ENCODE peak calls at places on chromosomes 2 and 18, in four cellular contexts. C, K, Q and Z are unnamed samples.

GRCh38 chr2:23659773-23660172 is 267.1 kb downstream of the ATAD2B start:
- DNase-seq in C (no peak), K (no peak), Q (no peak), Z (no peak)

GRCh38 chr18:79963658-79964329 is 649 bp upstream of the HSBP1L1 start:
- DNase-seq in C (no peak), K (no peak), Q (no peak), Z (no peak)

GRCh38 chr2:221572821-221573429 is 821 bp upstream of the EPHA4 start:
- DNase-seq in C (no peak), K (no peak), Q (peak), Z (peak)

GRCh38 chr18:37282386-37283037 is 283.1 kb downstream of the CELF4 start:
- DNase-seq in C (no peak), K (no peak), Q (no peak), Z (no peak)

GRCh38 chr18:24380163-24380747 is 17.4 kb downstream of the OSBPL1A start:
- DNase-seq in C (no peak), K (no peak), Q (no peak), Z (no peak)

GRCh38 chr2:161625314-161625919 is 1.2 kb downstream of the SLC4A10 start:
- DNase-seq in C (no peak), K (no peak), Q (no peak), Z (no peak)

GRCh38 chr2:215059724-215060123 is 78.7 kb downstream of the ABCA12 start:
- DNase-seq in C (no peak), K (no peak), Q (no peak), Z (no peak)

GRCh38 chr2:44170337-44170736 is 1.7 kb downstream of the PPM1B start:
- DNase-seq in C (no peak), K (no peak), Q (no peak), Z (no peak)

GRCh38 chr2:66570471-66570870 is 135.5 kb downstream of the MEIS1 start:
- DNase-seq in C (no peak), K (no peak), Q (no peak), Z (no peak)

GRCh38 chr18:13545514-13545913 is 180.8 kb downstream of the FAM210A start:
- DNase-seq in C (no peak), K (no peak), Q (no peak), Z (no peak)

GRCh38 chr18:47050468-47050867 is 15.0 kb upstream of the ELOA2 start:
- DNase-seq in C (peak), K (no peak), Q (peak), Z (no peak)

GRCh38 chr2:200399046-200399445 is 92.6 kb downstream of the SPATS2L start:
- DNase-seq in C (no peak), K (no peak), Q (no peak), Z (no peak)